ENCODE peak calls at places on chromosomes 12 and 14, in seven cellular contexts. J is activated CD4-positive, CD25-positive, alpha-beta regulatory T cell; Z is sigmoid colon; F is upper lobe of right lung; X is GM06990; N is NCI-H748 treated with DMSO at 0.1 percent for 48 hours; R is cardiac muscle cell. E is an unnamed sample.

GRCh38 chr14:76953196-76953945 is 75.1 kb downstream of the IRF2BPL start:
- DNase-seq in R (no peak), N (no peak), J (no peak), Z (peak; percentile 90), F (peak; percentile 86), X (peak; percentile 55), E (peak; percentile 64)

GRCh38 chr12:73065913-73066312 is 793.7 kb downstream of the TRHDE start:
- DNase-seq in Z (no peak), N (no peak), J (no peak), R (no peak), X (no peak), F (no peak), E (no peak)

GRCh38 chr12:122187466-122187865 is 4.5 kb downstream of the LRRC43 start:
- DNase-seq in N (no peak), J (no peak), X (no peak), F (no peak), R (no peak), Z (no peak), E (no peak)

GRCh38 chr12:52232916-52233461 is at the start of gene KRT7:
- DNase-seq in F (peak; percentile 93), J (no peak), Z (peak; percentile 28), R (no peak), N (no peak), X (no peak), E (no peak)

GRCh38 chr12:100789146-100789545 is 5.4 kb upstream of the ANO4 start:
- DNase-seq in F (no peak), R (no peak), Z (no peak), J (no peak), N (no peak), X (no peak), E (no peak)

GRCh38 chr12:106715582-106715981 is 58.9 kb upstream of the RIC8B start:
- DNase-seq in R (no peak), N (no peak), J (no peak), Z (no peak), F (no peak), X (no peak), E (no peak)

GRCh38 chr12:97275261-97276197 is 187.1 kb upstream of the RMST start:
- DNase-seq in N (no peak), X (peak; percentile 5), J (no peak), Z (no peak), F (no peak), R (no peak), E (no peak)

GRCh38 chr14:87494010-87494409 is 499.0 kb downstream of the GALC start:
- DNase-seq in F (no peak), Z (no peak), J (no peak), N (no peak), R (no peak), X (no peak), E (no peak)

GRCh38 chr12:57008113-57008687 is 1.9 kb upstream of the ZBTB39 start:
- DNase-seq in J (no peak), F (no peak), X (no peak), N (peak; percentile 66), R (peak; percentile 74), Z (no peak), E (peak; percentile 50)

GRCh38 chr14:30974628-30975027 is 50.8 kb upstream of the AP4S1 start:
- DNase-seq in X (no peak), F (no peak), N (no peak), R (no peak), J (no peak), Z (no peak), E (no peak)

GRCh38 chr12:104596128-104596799 is 139.5 kb downstream of the CHST11 start:
- DNase-seq in J (no peak), F (no peak), Z (peak; percentile 85), N (no peak), R (no peak), X (no peak), E (peak; percentile 84)

GRCh38 chr12:27550653-27550975 is 26.6 kb downstream of the PPFIBP1 start:
- DNase-seq in F (no peak), R (no peak), N (no peak), J (no peak), X (no peak), Z (no peak), E (no peak)

GRCh38 chr14:77007975-77008421 is 20.5 kb downstream of the IRF2BPL start:
- DNase-seq in F (peak; percentile 93), J (no peak), X (no peak), Z (no peak), R (no peak), N (no peak), E (no peak)

GRCh38 chr14:59507063-59507751 is 22.9 kb downstream of the JKAMP start:
- DNase-seq in J (no peak), R (peak; percentile 72), N (peak; percentile 69), X (no peak), Z (no peak), F (no peak), E (peak; percentile 64)

GRCh38 chr12:87054225-87054624 is 798.0 kb upstream of the MGAT4C start:
- DNase-seq in J (no peak), X (no peak), F (no peak), Z (no peak), R (no peak), N (no peak), E (no peak)

GRCh38 chr14:74035556-74035955 is 16.4 kb downstream of the BBOF1 start:
- DNase-seq in X (no peak), N (no peak), F (no peak), Z (no peak), R (no peak), J (no peak), E (peak; percentile 32)

GRCh38 chr14:69152944-69153847 is at the start of gene DCAF5:
- DNase-seq in J (peak; percentile 87), X (peak; percentile 92), Z (peak; percentile 98), F (peak; percentile 98), R (peak; percentile 96), N (peak; percentile 81), E (peak; percentile 91)

GRCh38 chr12:124854637-124855184 is 9.0 kb downstream of the SCARB1 start:
- DNase-seq in X (no peak), Z (no peak), N (no peak), J (no peak), R (no peak), F (no peak), E (no peak)

GRCh38 chr12:111664510-111664909 is 21.2 kb downstream of the BRAP start:
- DNase-seq in X (no peak), F (no peak), N (no peak), R (no peak), J (no peak), Z (no peak), E (no peak)

GRCh38 chr12:105270671-105271255 is 34.8 kb upstream of the APPL2 start:
- DNase-seq in R (peak; percentile 40), J (no peak), N (no peak), X (no peak), Z (no peak), F (no peak), E (no peak)

GRCh38 chr14:35222324-35222723 is 69.9 kb upstream of the PSMA6 start:
- DNase-seq in X (no peak), J (no peak), N (no peak), Z (no peak), F (no peak), R (no peak), E (no peak)

GRCh38 chr12:13536219-13536910 is 339.8 kb downstream of the EMP1 start:
- DNase-seq in R (no peak), Z (no peak), F (no peak), J (no peak), X (peak; percentile 14), N (no peak), E (no peak)

GRCh38 chr12:98013560-98013959 is 501.8 kb upstream of the TMPO start:
- DNase-seq in N (no peak), Z (no peak), R (no peak), X (no peak), J (no peak), F (peak; percentile 56), E (no peak)

GRCh38 chr12:123063535-123063934 is 83.1 kb downstream of the ARL6IP4 start:
- DNase-seq in R (peak; percentile 45), F (no peak), N (no peak), Z (no peak), J (no peak), X (no peak), E (no peak)

GRCh38 chr14:81233615-81234014 is 12.9 kb upstream of the GTF2A1 start:
- DNase-seq in J (no peak), R (no peak), Z (no peak), F (no peak), X (no peak), N (no peak), E (no peak)

GRCh38 chr12:14716848-14717444 is 20.5 kb upstream of the GUCY2C start:
- DNase-seq in X (peak; percentile 26), R (peak; percentile 32), F (no peak), N (no peak), Z (no peak), J (peak; percentile 5), E (peak; percentile 47)

GRCh38 chr12:131105736-131106356 is 152.1 kb downstream of the ADGRD1 start:
- DNase-seq in R (no peak), N (no peak), J (no peak), Z (no peak), F (peak; percentile 62), X (no peak), E (no peak)

GRCh38 chr12:102426599-102427541 is 53.5 kb downstream of the IGF1 start:
- DNase-seq in N (no peak), Z (no peak), J (no peak), X (no peak), F (no peak), R (no peak), E (no peak)

GRCh38 chr14:29928342-29928640 is 644 bp upstream of the PRKD1 start:
- DNase-seq in Z (no peak), X (no peak), N (no peak), J (no peak), R (peak; percentile 27), F (no peak), E (no peak)

GRCh38 chr12:14774944-14775651 is 28.2 kb downstream of the WBP11 start:
- DNase-seq in J (no peak), F (peak; percentile 81), X (peak; percentile 58), N (no peak), Z (peak; percentile 83), R (peak; percentile 10), E (peak; percentile 50)

GRCh38 chr14:20611277-20611676 is 20.1 kb upstream of the RNASE12 start:
- DNase-seq in R (no peak), F (no peak), J (no peak), Z (no peak), N (no peak), X (no peak), E (no peak)